ENCODE peak calls at places on chromosomes 4 and X, in five cellular contexts. L is occipital lobe, K is T-helper 2 cell, T is activated T-helper 1 cell treated with Interleukin-2 at 50 U/mL for 16 hours, E is EL. X is an unnamed sample.
A peak's percentile ranks its signal among the peaks of the same experiment; 100 is the strongest.

GRCh38 chrX:65601530-65602281 is 65.7 kb upstream of the MSN start:
- DNase-seq in L (no peak), K (no peak), T (peak; percentile 35), E (peak; percentile 78), X (peak; percentile 27)

GRCh38 chr4:100929135-100929534 is 411.3 kb upstream of the EMCN start:
- DNase-seq in L (no peak), K (no peak), T (no peak), E (no peak), X (no peak)

GRCh38 chr4:6446538-6447451 is 25.6 kb downstream of the PPP2R2C start:
- DNase-seq in L (peak; percentile 55), K (no peak), T (no peak), E (no peak), X (no peak)

GRCh38 chr4:167109859-167110258 is 124.4 kb downstream of the SPOCK3 start:
- DNase-seq in L (no peak), K (no peak), T (no peak), E (no peak), X (no peak)

GRCh38 chr4:108492816-108493595 is 127.4 kb upstream of the RPL34 start:
- DNase-seq in L (no peak), K (no peak), T (no peak), E (peak; percentile 41), X (no peak)

GRCh38 chr4:5478116-5478515 is 230.2 kb downstream of the EVC2 start:
- DNase-seq in L (no peak), K (no peak), T (no peak), E (no peak), X (no peak)

GRCh38 chr4:105895324-105895608 is at the start of gene NPNT:
- DNase-seq in L (no peak), K (no peak), T (no peak), E (no peak), X (no peak)

GRCh38 chrX:10098235-10098819 is 58.4 kb upstream of the CLCN4 start:
- DNase-seq in L (no peak), K (no peak), T (peak; percentile 16), E (no peak), X (peak; percentile 55)

GRCh38 chr4:139797287-139797686 is 131.7 kb downstream of the MGST2 start:
- DNase-seq in L (no peak), K (no peak), T (no peak), E (no peak), X (no peak)

GRCh38 chr4:90127223-90127705 is at the start of gene CCSER1:
- DNase-seq in L (peak; percentile 67), K (no peak), T (peak; percentile 14), E (no peak), X (peak; percentile 38)

GRCh38 chr4:14871676-14872430 is 130.4 kb upstream of the CPEB2 start:
- DNase-seq in L (no peak), K (no peak), T (peak; percentile 3), E (peak; percentile 13), X (peak; percentile 13)

GRCh38 chr4:149029056-149029651 is 586.9 kb upstream of the NR3C2 start:
- DNase-seq in L (no peak), K (no peak), T (no peak), E (no peak), X (no peak)

GRCh38 chr4:88033309-88033708 is 25.9 kb downstream of the PKD2 start:
- DNase-seq in L (no peak), K (no peak), T (no peak), E (peak; percentile 65), X (peak; percentile 58)

GRCh38 chrX:3549442-3549875 is 164.0 kb downstream of the PRKX start:
- DNase-seq in L (peak; percentile 1), K (no peak), T (no peak), E (peak; percentile 36), X (no peak)

GRCh38 chrX:16711219-16712115 is 1.0 kb downstream of the CTPS2 start:
- DNase-seq in L (no peak), K (no peak), T (no peak), E (no peak), X (no peak)

GRCh38 chr4:1241466-1241935 is 7.4 kb downstream of the CTBP1 start:
- DNase-seq in L (no peak), K (no peak), T (no peak), E (no peak), X (no peak)

GRCh38 chrX:72694170-72694569 is 19.9 kb downstream of the PHKA1 start:
- DNase-seq in L (no peak), K (no peak), T (no peak), E (no peak), X (no peak)

GRCh38 chr4:17168571-17168970 is 270.1 kb upstream of the LDB2 start:
- DNase-seq in L (no peak), K (no peak), T (no peak), E (peak; percentile 61), X (no peak)

GRCh38 chr4:47349323-47349722 is 114.2 kb downstream of the COMMD8 start:
- DNase-seq in L (no peak), K (no peak), T (no peak), E (peak; percentile 94), X (no peak)

GRCh38 chrX:13570245-13570573 is 808 bp downstream of the EGFL6 start:
- DNase-seq in L (no peak), K (no peak), T (no peak), E (no peak), X (no peak)

GRCh38 chr4:93368968-93369367 is 459.6 kb upstream of the ATOH1 start:
- DNase-seq in L (no peak), K (no peak), T (no peak), E (no peak), X (no peak)

GRCh38 chr4:8819019-8819418 is 52.6 kb downstream of the HMX1 start:
- DNase-seq in L (no peak), K (no peak), T (no peak), E (no peak), X (no peak)

GRCh38 chrX:46574337-46574940 is 874 bp downstream of the CHST7 start:
- DNase-seq in L (no peak), K (peak; percentile 8), T (peak; percentile 4), E (peak; percentile 42), X (peak; percentile 59)

GRCh38 chr4:77818667-77819408 is at the start of gene CNOT6L:
- DNase-seq in L (peak; percentile 69), K (peak; percentile 73), T (peak; percentile 31), E (peak; percentile 64), X (peak; percentile 80)

GRCh38 chr4:2212831-2213230 is 29.1 kb downstream of the HAUS3 start:
- DNase-seq in L (no peak), K (no peak), T (no peak), E (no peak), X (no peak)

GRCh38 chr4:71453516-71453915 is 114.7 kb downstream of the SLC4A4 start:
- DNase-seq in L (no peak), K (no peak), T (no peak), E (no peak), X (no peak)

GRCh38 chr4:173547889-173548288 is 17.9 kb upstream of the HAND2 start:
- DNase-seq in L (no peak), K (no peak), T (no peak), E (no peak), X (no peak)

GRCh38 chr4:184649971-184650855 is 675 bp downstream of the PRIMPOL start:
- DNase-seq in L (no peak), K (no peak), T (no peak), E (peak; percentile 44), X (no peak)

GRCh38 chr4:121308328-121308663 is 72.5 kb downstream of the QRFPR start:
- DNase-seq in L (no peak), K (no peak), T (no peak), E (peak; percentile 21), X (no peak)

GRCh38 chr4:183580849-183581248 is 76.0 kb downstream of the ING2 start:
- DNase-seq in L (no peak), K (no peak), T (no peak), E (no peak), X (no peak)

GRCh38 chr4:112112590-112113170 is 32.6 kb upstream of the FAM241A start:
- DNase-seq in L (no peak), K (no peak), T (no peak), E (no peak), X (no peak)

X was measured in CD4-positive, CD25-positive, alpha-beta regulatory T cell.